ENCODE peak calls at places on chromosomes 12 and 14, in ten cellular contexts. H is right atrium auricular region, S is A673, D is A549, T is IMR-90, F is ovary, C is lower lobe of right lung, G is Peyer's patch, B is breast epithelium, M is vagina. Y is an unnamed sample.

GRCh38 chr12:127485528-127485927 is 781.4 kb upstream of the TMEM132C start:
- DNase-seq in C (no peak), F (no peak), M (no peak), D (no peak), B (no peak), H (no peak), S (peak; percentile 14), T (peak; percentile 86), G (peak; percentile 68), Y (no peak)

GRCh38 chr14:90213099-90213748 is 43.1 kb upstream of the PSMC1 start:
- DNase-seq in S (no peak), H (peak; percentile 61), G (no peak), M (no peak), T (no peak), B (no peak), F (no peak), C (no peak), D (no peak), Y (no peak)

GRCh38 chr12:131565256-131566005 is 145.5 kb upstream of the SFSWAP start:
- DNase-seq in G (no peak), T (no peak), D (no peak), M (no peak), S (no peak), B (no peak), F (no peak), C (no peak), H (no peak), Y (no peak)

GRCh38 chr12:53066594-53066978 is 12.6 kb downstream of the SPRYD3 start:
- DNase-seq in T (no peak), F (peak; percentile 39), G (no peak), B (no peak), H (peak; percentile 59), S (no peak), M (peak; percentile 83), D (no peak), C (no peak), Y (peak; percentile 23)

GRCh38 chr14:96782436-96782835 is 14.7 kb upstream of the VRK1 start:
- DNase-seq in H (no peak), T (no peak), C (no peak), F (no peak), M (no peak), B (no peak), D (no peak), G (no peak), S (no peak), Y (no peak)

GRCh38 chr12:89893972-89894706 is 185.5 kb upstream of the ATP2B1 start:
- DNase-seq in H (no peak), D (no peak), C (no peak), M (no peak), T (peak; percentile 47), F (no peak), G (no peak), S (no peak), B (no peak), Y (no peak)

GRCh38 chr12:94244165-94245133 is 96.1 kb downstream of the PLXNC1 start:
- DNase-seq in B (no peak), H (no peak), C (peak; percentile 72), G (peak; percentile 82), T (no peak), M (no peak), F (no peak), S (no peak), D (no peak), Y (no peak)

GRCh38 chr12:6996040-6996441 is 22.2 kb downstream of the LPCAT3 start:
- DNase-seq in H (no peak), C (no peak), D (no peak), S (no peak), B (no peak), F (no peak), M (no peak), T (peak; percentile 69), G (peak; percentile 65), Y (peak; percentile 49)

GRCh38 chr14:35985504-35986218 is 159.5 kb downstream of the BRMS1L start:
- DNase-seq in S (peak; percentile 21), M (no peak), G (no peak), C (no peak), T (no peak), H (no peak), B (no peak), F (no peak), D (peak; percentile 8), Y (no peak)

GRCh38 chr12:1644523-1645438 is 15.8 kb downstream of the WNT5B start:
- DNase-seq in C (no peak), H (peak; percentile 77), B (peak; percentile 76), M (no peak), S (peak; percentile 67), T (peak; percentile 91), G (peak; percentile 71), F (peak; percentile 90), D (no peak), Y (peak; percentile 38)

GRCh38 chr12:120687570-120688289 is 781 bp downstream of the MLEC start:
- DNase-seq in H (no peak), B (no peak), D (no peak), S (no peak), G (no peak), T (no peak), M (no peak), F (no peak), C (peak; percentile 59), Y (no peak)

GRCh38 chr12:54932691-54933090 is 51.9 kb downstream of the TESPA1 start:
- DNase-seq in C (no peak), G (no peak), S (no peak), M (no peak), D (no peak), T (no peak), H (no peak), F (no peak), B (no peak), Y (no peak)

GRCh38 chr12:99435095-99435791 is 212.3 kb upstream of the GARIN6 start:
- DNase-seq in G (no peak), B (no peak), F (no peak), C (no peak), S (no peak), T (no peak), M (no peak), D (no peak), H (no peak), Y (no peak)

GRCh38 chr14:21867541-21867940 is 193.9 kb upstream of the OR4E1 start:
- DNase-seq in H (no peak), S (no peak), G (no peak), M (no peak), C (no peak), B (no peak), F (no peak), T (peak; percentile 23), D (no peak), Y (no peak)

GRCh38 chr12:114671664-114672476 is 12.1 kb downstream of the TBX3 start:
- DNase-seq in F (peak; percentile 53), S (no peak), D (no peak), M (peak; percentile 87), G (no peak), C (no peak), B (no peak), H (no peak), T (peak; percentile 69), Y (peak; percentile 26)

GRCh38 chr14:71701990-71702389 is 230.2 kb upstream of the RGS6 start:
- DNase-seq in B (no peak), G (no peak), H (no peak), D (no peak), S (no peak), T (peak; percentile 89), C (no peak), F (no peak), M (no peak), Y (no peak)

GRCh38 chr12:81727387-81727786 is 31.8 kb downstream of the PPFIA2 start:
- DNase-seq in F (no peak), T (no peak), G (no peak), S (no peak), M (no peak), D (no peak), B (no peak), H (no peak), C (no peak), Y (no peak)

GRCh38 chr12:119803391-119803791 is 73.7 kb downstream of the CIT start:
- DNase-seq in H (no peak), S (no peak), T (peak; percentile 42), F (no peak), C (no peak), B (no peak), D (no peak), M (no peak), G (no peak), Y (peak; percentile 15)

GRCh38 chr14:64721899-64722298 is 17.7 kb downstream of the PLEKHG3 start:
- DNase-seq in F (peak; percentile 7), B (peak; percentile 41), M (no peak), S (no peak), D (no peak), C (no peak), G (peak; percentile 43), T (no peak), H (no peak), Y (peak; percentile 3)
- H3K4me3 ChIP-seq in F (no peak overlapping the region), B (no peak overlapping the region), M (no peak overlapping the region), S (no peak overlapping the region), D (no peak overlapping the region), C (no peak overlapping the region), G (no peak overlapping the region), T (no peak overlapping the region), H (no peak overlapping the region), Y (no peak overlapping the region)

GRCh38 chr14:49853572-49854375 is 1.2 kb upstream of the NEMF start:
- DNase-seq in D (peak; percentile 80), C (peak; percentile 77), B (peak; percentile 54), S (peak; percentile 84), M (no peak), F (peak; percentile 56), H (peak; percentile 82), G (peak; percentile 90), T (peak; percentile 81), Y (peak; percentile 35)
- H3K9me3 ChIP-seq in D (no peaks in the 10 kb centered on the region), C (no peaks in the 10 kb centered on the region), B (no peaks in the 10 kb centered on the region), S (no peaks in the 10 kb centered on the region), M (no peaks in the 10 kb centered on the region), F (no peaks in the 10 kb centered on the region), H (no peaks in the 10 kb centered on the region), G (no peaks in the 10 kb centered on the region), T (no peaks in the 10 kb centered on the region), Y (no peaks in the 10 kb centered on the region)

DNA sequence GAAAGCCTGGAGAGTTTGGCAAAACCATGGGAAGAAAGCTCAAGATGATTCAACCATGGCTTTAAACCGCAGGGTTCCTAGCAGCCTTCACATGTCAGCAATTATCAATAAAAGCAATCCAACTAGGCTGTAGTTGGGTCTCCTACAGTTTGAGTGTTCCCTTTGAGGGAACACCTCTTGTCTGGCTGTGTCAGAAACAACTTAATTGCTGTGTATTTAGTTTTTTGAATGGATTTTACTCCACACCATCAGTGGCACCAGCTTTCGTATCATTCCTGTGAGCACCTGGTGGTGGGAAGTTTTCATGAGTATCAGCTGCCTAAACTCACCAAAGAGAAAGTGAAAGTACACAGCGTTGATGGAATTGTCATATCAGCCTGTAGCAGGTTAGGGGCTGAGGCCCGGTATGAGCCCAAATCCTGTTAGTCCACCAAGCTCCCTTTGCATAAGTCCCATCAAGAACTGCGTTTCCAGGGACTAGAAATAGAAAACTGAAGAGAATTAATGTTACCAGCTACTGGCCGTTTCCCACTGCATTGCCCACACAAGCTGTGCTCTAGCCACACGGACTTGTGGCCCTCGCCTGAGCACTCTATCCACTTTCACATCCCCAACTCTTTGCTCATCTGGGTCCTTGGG is 10.9 kb upstream of the IL26 start:
- DNase-seq in G (peak; percentile 51), M (no peak), F (no peak), S (no peak), D (peak; percentile 28), B (no peak), T (no peak), C (no peak), H (no peak), Y (no peak)
- H3K4me3 ChIP-seq in G (peak overlapping the region; percentile 28), M (peak overlapping the region; percentile 25), F (peak overlapping the region; percentile 27), S (no peak overlapping the region), D (peak overlapping the region; percentile 39), B (peak overlapping the region; percentile 34), T (no peak overlapping the region), C (peak overlapping the region; percentile 48), H (peak overlapping the region; percentile 20), Y (peak overlapping the region; percentile 51)

GRCh38 chr12:133202493-133203343 is 21.4 kb downstream of the ZNF268 start:
- DNase-seq in H (no peak), S (no peak), C (no peak), M (no peak), G (no peak), F (no peak), T (no peak), D (no peak), B (no peak), Y (no peak)
- H3K9me3 ChIP-seq in H (peaks cover 83% of the 10 kb centered on the region), S (peaks cover 74% of the 10 kb centered on the region), C (peaks cover 81% of the 10 kb centered on the region), M (peaks cover 78% of the 10 kb centered on the region), G (peaks cover 65% of the 10 kb centered on the region), F (peaks cover 38% of the 10 kb centered on the region), T (peaks cover 54% of the 10 kb centered on the region), D (peaks cover 75% of the 10 kb centered on the region), B (peaks cover 88% of the 10 kb centered on the region), Y (peaks cover 23% of the 10 kb centered on the region)

Y was measured in gastrocnemius medialis.